ENCODE peak calls at places on chromosomes 16 and 17, in eight cellular contexts. B is COR-L47, D is naive B cell, M is iPS DF 19.7, R is iris pigment epithelial cell, Q is heart left ventricle, F is endothelial cell, N is substantia nigra. S is an unnamed sample.

GRCh38 chr17:56178203-56178602 is 24.9 kb downstream of the ANKFN1 start:
- DNase-seq in B (no peak), D (no peak), M (no peak), R (no peak), Q (no peak), F (no peak), N (no peak), S (no peak)

GRCh38 chr17:39197380-39198185 is at the start of gene CACNB1:
- DNase-seq in B (peak), D (no peak), M (no peak), R (peak), Q (peak), F (peak), N (peak), S (peak)

GRCh38 chr17:48611213-48611612 is 396 bp upstream of the HOXB7 start:
- DNase-seq in B (no peak), D (no peak), M (no peak), R (no peak), Q (no peak), F (no peak), N (no peak), S (no peak)

GRCh38 chr16:65757064-65757463 is 609.4 kb upstream of the CDH5 start:
- DNase-seq in B (no peak), D (no peak), M (no peak), R (peak), Q (no peak), F (no peak), N (no peak), S (no peak)

GRCh38 chr16:12257926-12258561 is 281.5 kb downstream of the SNX29 start:
- DNase-seq in B (peak), D (no peak), M (no peak), R (no peak), Q (no peak), F (no peak), N (no peak), S (no peak)

GRCh38 chr16:91484-91883 is 13.5 kb downstream of the MPG start:
- DNase-seq in B (peak), D (no peak), M (no peak), R (peak), Q (peak), F (no peak), N (peak), S (no peak)

GRCh38 chr16:57192720-57193486 is 6.8 kb downstream of the RSPRY1 start:
- DNase-seq in B (no peak), D (no peak), M (no peak), R (peak), Q (no peak), F (no peak), N (no peak), S (no peak)

GRCh38 chr17:74512624-74513084 is 18.6 kb downstream of the CD300LB start:
- DNase-seq in B (no peak), D (no peak), M (no peak), R (no peak), Q (no peak), F (no peak), N (no peak), S (no peak)

GRCh38 chr17:69047368-69048263 is 13.1 kb downstream of the ABCA9 start:
- DNase-seq in B (no peak), D (no peak), M (no peak), R (peak), Q (peak), F (peak), N (no peak), S (no peak)

S was measured in NCI-H2227 treated with DMSO at 0.1 percent for 48 hours.